ENCODE peak calls at places on chromosomes 3 and 15, in ten cellular contexts. W is left ventricle myocardium inferior; K is choroid plexus epithelial cell; R is HuH-7; X is stimulated activated CD8-positive, alpha-beta memory T cell treated with anti-CD3 and anti-CD28 coated beads, Interleukin-7, amount 100 ng/mL, for 48 hours; I is stimulated activated CD4-positive, alpha-beta T cell treated with anti-CD3 and anti-CD28 coated beads, TNF-alpha, amount 100 ng/mL, for 1 hour; H is C1 segment of cervical spinal cord; L is NAMALWA; V is bronchial epithelial cell; Y is left cardiac atrium. Q is an unnamed sample.

GRCh38 chr3:187616307-187616939 is 53.8 kb downstream of the SST start:
- DNase-seq in I (no peak), Y (peak; percentile 37), X (peak; percentile 13), R (peak; percentile 20), W (no peak), K (peak; percentile 82), L (peak; percentile 76), V (peak; percentile 50), H (no peak), Q (no peak)

GRCh38 chr15:92503458-92503857 is 109.8 kb downstream of the ST8SIA2 start:
- DNase-seq in K (no peak), V (no peak), L (no peak), H (no peak), X (no peak), Y (no peak), I (no peak), R (no peak), W (no peak), Q (no peak)

GRCh38 chr15:38069001-38069400 is 134.6 kb downstream of the TMCO5A start:
- DNase-seq in L (peak; percentile 70), Y (no peak), R (peak; percentile 13), H (peak; percentile 8), K (peak; percentile 87), V (peak; percentile 90), I (no peak), W (no peak), X (peak; percentile 5), Q (no peak)

GRCh38 chr15:78210349-78210717 is 24.0 kb downstream of the ACSBG1 start:
- DNase-seq in X (no peak), Y (no peak), W (no peak), L (no peak), V (no peak), H (no peak), R (no peak), I (no peak), K (no peak), Q (peak; percentile 12)

GRCh38 chr3:132421832-132422231 is 4.5 kb downstream of the DNAJC13 start:
- DNase-seq in K (peak; percentile 41), R (no peak), V (no peak), W (no peak), L (no peak), X (no peak), H (no peak), I (no peak), Y (no peak), Q (no peak)

GRCh38 chr3:38458796-38459498 is 5.3 kb downstream of the ACVR2B start:
- DNase-seq in H (peak; percentile 22), X (no peak), L (no peak), K (no peak), V (peak; percentile 57), Y (peak; percentile 64), R (no peak), W (no peak), I (no peak), Q (no peak)

GRCh38 chr15:63238181-63238580 is 39.2 kb upstream of the APH1B start:
- DNase-seq in H (no peak), W (no peak), V (no peak), L (no peak), R (no peak), X (no peak), K (no peak), I (no peak), Y (no peak), Q (no peak)

GRCh38 chr3:169923189-169923588 is 11.8 kb downstream of the SAMD7 start:
- DNase-seq in K (peak; percentile 47), X (no peak), Y (peak; percentile 76), V (no peak), W (peak; percentile 80), I (no peak), L (no peak), H (no peak), R (no peak), Q (peak; percentile 65)

GRCh38 chr3:125602752-125603649 is 7.7 kb upstream of the OSBPL11 start:
- DNase-seq in K (peak; percentile 46), X (no peak), I (no peak), Y (no peak), L (no peak), R (no peak), W (no peak), V (peak; percentile 86), H (no peak), Q (no peak)

GRCh38 chr3:2837233-2837632 is 272.9 kb downstream of the IL5RA start:
- DNase-seq in V (no peak), L (no peak), R (no peak), K (no peak), I (no peak), W (no peak), H (no peak), X (no peak), Y (no peak), Q (no peak)

GRCh38 chr15:71792521-71792920 is 17.8 kb upstream of the NR2E3 start:
- DNase-seq in R (no peak), X (no peak), V (peak; percentile 89), L (no peak), I (no peak), Y (no peak), H (no peak), W (no peak), K (peak; percentile 68), Q (no peak)

GRCh38 chr3:65855370-65856100 is 183.2 kb downstream of the MAGI1 start:
- DNase-seq in I (no peak), W (no peak), V (peak; percentile 35), L (no peak), H (no peak), X (no peak), K (peak; percentile 33), Y (no peak), R (no peak), Q (no peak)

GRCh38 chr3:109927726-109928125 is 590.4 kb upstream of the DPPA4 start:
- DNase-seq in L (no peak), H (no peak), X (no peak), K (no peak), R (no peak), I (no peak), V (peak; percentile 44), W (no peak), Y (no peak), Q (no peak)

GRCh38 chr3:71724584-71725278 is 471 bp downstream of the EIF4E3 start:
- DNase-seq in R (peak; percentile 24), I (no peak), W (peak; percentile 55), K (no peak), Y (peak; percentile 54), H (peak; percentile 39), V (peak; percentile 12), L (no peak), X (no peak), Q (peak; percentile 65)

GRCh38 chr15:41977757-41978369 is 5.5 kb upstream of the EHD4 start:
- DNase-seq in L (no peak), W (no peak), H (no peak), X (no peak), R (no peak), I (no peak), Y (no peak), V (no peak), K (no peak), Q (peak; percentile 21)

GRCh38 chr15:68484696-68485400 is 52.9 kb upstream of the ITGA11 start:
- DNase-seq in I (no peak), L (no peak), X (no peak), R (no peak), H (peak; percentile 68), W (no peak), V (no peak), K (peak; percentile 46), Y (no peak), Q (no peak)

GRCh38 chr3:184553385-184553784 is 8.2 kb upstream of the EPHB3 start:
- DNase-seq in H (peak; percentile 62), K (no peak), W (no peak), V (no peak), X (no peak), R (no peak), Y (no peak), L (no peak), I (no peak), Q (no peak)

GRCh38 chr3:126668450-126669401 is 13.8 kb upstream of the TXNRD3 start:
- DNase-seq in Y (no peak), X (no peak), L (no peak), R (no peak), H (no peak), V (no peak), K (no peak), W (no peak), I (no peak), Q (no peak)

GRCh38 chr3:173825731-173826130 is 428.2 kb downstream of the NLGN1 start:
- DNase-seq in R (no peak), K (no peak), V (peak; percentile 48), L (no peak), H (no peak), Y (no peak), I (no peak), W (no peak), X (no peak), Q (no peak)

GRCh38 chr3:14245240-14245639 is 66.6 kb downstream of the LSM3 start:
- DNase-seq in Y (no peak), V (no peak), I (no peak), K (no peak), L (no peak), R (no peak), X (no peak), H (no peak), W (no peak), Q (no peak)

GRCh38 chr3:59436164-59436958 is 386.5 kb upstream of the CFAP20DC start:
- DNase-seq in Y (no peak), R (no peak), L (no peak), W (no peak), V (no peak), H (no peak), X (no peak), K (no peak), I (no peak), Q (no peak)

GRCh38 chr15:57283774-57284508 is 92.4 kb upstream of the CGNL1 start:
- DNase-seq in L (no peak), W (no peak), K (peak; percentile 50), R (no peak), X (no peak), H (no peak), I (no peak), Y (no peak), V (no peak), Q (no peak)

GRCh38 chr15:24943361-24943760 is 11.4 kb upstream of the SNRPN start:
- DNase-seq in I (no peak), K (no peak), Y (no peak), L (no peak), R (no peak), X (no peak), V (no peak), W (no peak), H (no peak), Q (no peak)

GRCh38 chr3:63051920-63052319 is 176.7 kb upstream of the CADPS start:
- DNase-seq in Y (no peak), H (no peak), R (no peak), I (no peak), W (no peak), V (peak; percentile 8), L (no peak), K (no peak), X (no peak), Q (no peak)

GRCh38 chr3:43294975-43295374 is 8.6 kb downstream of the SNRK start:
- DNase-seq in X (no peak), K (no peak), Y (no peak), V (no peak), L (no peak), I (no peak), W (no peak), R (no peak), H (no peak), Q (no peak)

GRCh38 chr15:74127954-74128784 is 2.2 kb upstream of the ISLR2 start:
- DNase-seq in L (no peak), I (no peak), R (no peak), V (no peak), K (no peak), H (no peak), X (no peak), W (no peak), Y (peak; percentile 39), Q (peak; percentile 67)

GRCh38 chr15:86611392-86612040 is 531.8 kb downstream of the AGBL1 start:
- DNase-seq in X (no peak), I (peak; percentile 6), K (no peak), R (no peak), H (no peak), W (no peak), V (peak; percentile 93), Y (no peak), L (no peak), Q (no peak)

GRCh38 chr3:23810342-23811116 is 4.8 kb downstream of the UBE2E1 start:
- DNase-seq in H (peak; percentile 73), R (peak; percentile 93), X (peak; percentile 22), V (no peak), W (peak; percentile 44), Y (peak; percentile 65), I (no peak), K (peak; percentile 30), L (no peak), Q (peak; percentile 77)